ENCODE peak calls at places on chromosomes 1 and 21, in nine cellular contexts. A, N, C, U, X, Q, S, O and W are unnamed samples.
A peak's percentile ranks its signal among the peaks of the same experiment; 100 is the strongest.

GRCh38 chr21:39215078-39215477 is 31.8 kb upstream of the PSMG1 start:
- DNase-seq in A (no peak), N (no peak), C (no peak), U (no peak), X (no peak), Q (no peak), S (no peak), O (no peak), W (no peak)

GRCh38 chr1:224333309-224333926 is 3.4 kb upstream of the NVL start:
- DNase-seq in A (no peak), N (no peak), C (peak; percentile 48), U (no peak), X (no peak), Q (no peak), S (peak; percentile 75), O (peak; percentile 71), W (peak; percentile 59)

GRCh38 chr1:52659851-52660596 is 27.1 kb downstream of the SHISAL2A start:
- DNase-seq in A (no peak), N (no peak), C (no peak), U (no peak), X (no peak), Q (no peak), S (peak; percentile 42), O (peak; percentile 57), W (no peak)

GRCh38 chr1:153616144-153616884 is at the start of gene S100A14:
- DNase-seq in A (no peak), N (peak; percentile 92), C (no peak), U (no peak), X (no peak), Q (no peak), S (no peak), O (no peak), W (no peak)

GRCh38 chr1:234925440-234926251 is 203.0 kb downstream of the TOMM20 start:
- DNase-seq in A (peak; percentile 100), N (no peak), C (peak; percentile 93), U (no peak), X (peak; percentile 97), Q (no peak), S (peak; percentile 100), O (peak; percentile 100), W (no peak)

GRCh38 chr1:44810101-44810761 is 1.9 kb downstream of the BTBD19 start:
- DNase-seq in A (no peak), N (peak; percentile 89), C (no peak), U (no peak), X (no peak), Q (peak; percentile 74), S (peak; percentile 91), O (peak; percentile 58), W (no peak)

GRCh38 chr1:27141266-27142003 is 13.5 kb downstream of the SLC9A1 start:
- DNase-seq in A (no peak), N (peak; percentile 77), C (no peak), U (no peak), X (no peak), Q (no peak), S (peak; percentile 84), O (no peak), W (no peak)

GRCh38 chr1:113972954-113973353 is 6.3 kb upstream of the OLFML3 start:
- DNase-seq in A (no peak), N (no peak), C (no peak), U (no peak), X (no peak), Q (no peak), S (no peak), O (no peak), W (no peak)

GRCh38 chr1:68116643-68117235 is 66.3 kb upstream of the DIRAS3 start:
- DNase-seq in A (no peak), N (no peak), C (peak; percentile 43), U (peak; percentile 45), X (no peak), Q (peak; percentile 41), S (peak; percentile 61), O (peak; percentile 66), W (no peak)

GRCh38 chr1:154938604-154939399 is 2.3 kb upstream of the PMVK start:
- DNase-seq in A (no peak), N (no peak), C (no peak), U (no peak), X (no peak), Q (no peak), S (no peak), O (no peak), W (no peak)

GRCh38 chr1:193241132-193241827 is 54.9 kb upstream of the B3GALT2 start:
- DNase-seq in A (no peak), N (no peak), C (no peak), U (no peak), X (no peak), Q (no peak), S (no peak), O (no peak), W (no peak)

GRCh38 chr1:110672001-110672752 is 2.6 kb downstream of the KCNA3 start:
- DNase-seq in A (no peak), N (no peak), C (no peak), U (no peak), X (no peak), Q (peak; percentile 43), S (peak; percentile 15), O (peak; percentile 2), W (no peak)

GRCh38 chr1:48415050-48415449 is 57.0 kb downstream of the SPATA6 start:
- DNase-seq in A (no peak), N (no peak), C (no peak), U (no peak), X (no peak), Q (no peak), S (no peak), O (no peak), W (no peak)

GRCh38 chr1:46520063-46520911 is 30.7 kb downstream of the DMBX1 start:
- DNase-seq in A (peak; percentile 82), N (peak; percentile 76), C (peak; percentile 28), U (no peak), X (peak; percentile 27), Q (no peak), S (peak; percentile 94), O (peak; percentile 92), W (no peak)

GRCh38 chr1:15836772-15837669 is 10.5 kb upstream of the SPEN start:
- DNase-seq in A (no peak), N (peak; percentile 91), C (no peak), U (no peak), X (no peak), Q (no peak), S (no peak), O (no peak), W (peak; percentile 88)

GRCh38 chr1:183022202-183023145 is 746 bp upstream of the LAMC1 start:
- DNase-seq in A (peak; percentile 95), N (peak; percentile 85), C (peak; percentile 96), U (peak; percentile 66), X (peak; percentile 95), Q (peak; percentile 68), S (peak; percentile 98), O (peak; percentile 99), W (no peak)

GRCh38 chr1:204463125-204464060 is 31.2 kb downstream of the PIK3C2B start:
- DNase-seq in A (no peak), N (no peak), C (no peak), U (no peak), X (no peak), Q (no peak), S (no peak), O (no peak), W (no peak)

GRCh38 chr1:54109131-54110105 is 43.4 kb downstream of the CDCP2 start:
- DNase-seq in A (no peak), N (no peak), C (no peak), U (no peak), X (no peak), Q (no peak), S (no peak), O (no peak), W (no peak)

GRCh38 chr1:2548068-2548589 is 8.0 kb upstream of the TNFRSF14 start:
- DNase-seq in A (peak; percentile 25), N (peak; percentile 93), C (peak; percentile 29), U (no peak), X (no peak), Q (peak; percentile 80), S (peak; percentile 70), O (peak; percentile 71), W (peak; percentile 60)

GRCh38 chr1:206004821-206005220 is 1.6 kb upstream of the RAB7B start:
- DNase-seq in A (no peak), N (no peak), C (no peak), U (no peak), X (no peak), Q (no peak), S (no peak), O (no peak), W (no peak)

GRCh38 chr1:17287377-17287776 is 20.6 kb upstream of the PADI4 start:
- DNase-seq in A (peak; percentile 79), N (peak; percentile 31), C (peak; percentile 17), U (no peak), X (peak; percentile 47), Q (no peak), S (peak; percentile 97), O (peak; percentile 94), W (peak; percentile 51)

GRCh38 chr1:34013958-34014737 is 150.3 kb downstream of the HMGB4 start:
- DNase-seq in A (no peak), N (peak; percentile 70), C (no peak), U (no peak), X (no peak), Q (peak; percentile 7), S (no peak), O (peak; percentile 32), W (no peak)

GRCh38 chr1:185027252-185027882 is 18.0 kb upstream of the RNF2 start:
- DNase-seq in A (no peak), N (no peak), C (no peak), U (no peak), X (no peak), Q (no peak), S (no peak), O (no peak), W (no peak)

GRCh38 chr1:26907071-26907922 is 6.5 kb downstream of the NR0B2 start:
- DNase-seq in A (peak; percentile 92), N (no peak), C (peak; percentile 30), U (no peak), X (no peak), Q (no peak), S (peak; percentile 99), O (peak; percentile 94), W (no peak)

GRCh38 chr1:8323706-8324105 is 5.8 kb downstream of the SLC45A1 start:
- DNase-seq in A (no peak), N (no peak), C (no peak), U (no peak), X (no peak), Q (no peak), S (no peak), O (no peak), W (no peak)

GRCh38 chr1:111729271-111729921 is 9.8 kb downstream of the INKA2 start:
- DNase-seq in A (no peak), N (no peak), C (no peak), U (no peak), X (no peak), Q (peak; percentile 16), S (no peak), O (no peak), W (no peak)

GRCh38 chr1:35350872-35351271 is 82.4 kb downstream of the ZMYM4 start:
- DNase-seq in A (no peak), N (no peak), C (no peak), U (no peak), X (no peak), Q (no peak), S (no peak), O (no peak), W (no peak)

GRCh38 chr1:196405839-196406238 is 202.4 kb downstream of the KCNT2 start:
- DNase-seq in A (no peak), N (no peak), C (no peak), U (no peak), X (no peak), Q (no peak), S (no peak), O (no peak), W (no peak)

GRCh38 chr1:228162286-228163003 is 3.2 kb upstream of the IBA57 start:
- DNase-seq in A (peak; percentile 16), N (peak; percentile 73), C (no peak), U (no peak), X (no peak), Q (no peak), S (peak; percentile 25), O (peak; percentile 30), W (no peak)

GRCh38 chr1:93567255-93567918 is 114.2 kb downstream of the BCAR3 start:
- DNase-seq in A (peak; percentile 96), N (no peak), C (no peak), U (no peak), X (peak; percentile 77), Q (no peak), S (peak; percentile 73), O (peak; percentile 91), W (no peak)